ENCODE peak calls at places on chromosomes 11 and 22, in six cellular contexts. One of them, this sample, is unnamed.

GRCh38 chr11:82043316-82043715 is 690.3 kb downstream of the FAM181B start:
- DNase-seq in Caki2: no peak
- DNase-seq in RCC 7860: no peak
- DNase-seq in occipital lobe: no peak
- DNase-seq in GM04504: peak
- DNase-seq in IMR-90: no peak
- DNase-seq in this sample: no peak

GRCh38 chr11:66868726-66869291 is 11.9 kb downstream of the LRFN4 start:
- DNase-seq in GM04504: no peak
- DNase-seq in RCC 7860: no peak
- DNase-seq in Caki2: no peak
- DNase-seq in occipital lobe: no peak
- DNase-seq in IMR-90: no peak
- DNase-seq in this sample: no peak

GRCh38 chr11:117919326-117920275 is 9.6 kb downstream of the TMPRSS13 start:
- DNase-seq in occipital lobe: no peak
- DNase-seq in RCC 7860: no peak
- DNase-seq in GM04504: no peak
- DNase-seq in IMR-90: no peak
- DNase-seq in Caki2: no peak
- DNase-seq in this sample: no peak

GRCh38 chr22:23399367-23400285 is 180.5 kb downstream of the IGLL1 start:
- DNase-seq in occipital lobe: no peak
- DNase-seq in Caki2: no peak
- DNase-seq in RCC 7860: no peak
- DNase-seq in GM04504: no peak
- DNase-seq in IMR-90: no peak
- DNase-seq in this sample: no peak

GRCh38 chr11:17267576-17267975 is 9.0 kb upstream of the NUCB2 start:
- DNase-seq in RCC 7860: peak
- DNase-seq in GM04504: no peak
- DNase-seq in IMR-90: peak
- DNase-seq in Caki2: peak
- DNase-seq in occipital lobe: no peak
- DNase-seq in this sample: peak

GRCh38 chr11:128448981-128449713 is 138.2 kb downstream of the ETS1 start:
- DNase-seq in occipital lobe: no peak
- DNase-seq in IMR-90: no peak
- DNase-seq in GM04504: no peak
- DNase-seq in Caki2: no peak
- DNase-seq in RCC 7860: peak
- DNase-seq in this sample: no peak

GRCh38 chr11:73314121-73314948 is 6.3 kb downstream of the ARHGEF17 start:
- DNase-seq in GM04504: no peak
- DNase-seq in RCC 7860: peak
- DNase-seq in occipital lobe: peak
- DNase-seq in IMR-90: peak
- DNase-seq in Caki2: peak
- DNase-seq in this sample: no peak

GRCh38 chr11:134243913-134244312 is 9.2 kb downstream of the THYN1 start:
- DNase-seq in GM04504: no peak
- DNase-seq in occipital lobe: no peak
- DNase-seq in IMR-90: no peak
- DNase-seq in Caki2: no peak
- DNase-seq in RCC 7860: no peak
- DNase-seq in this sample: no peak

GRCh38 chr22:37169947-37170688 is 17.9 kb downstream of the C1QTNF6 start:
- DNase-seq in occipital lobe: no peak
- DNase-seq in IMR-90: no peak
- DNase-seq in GM04504: no peak
- DNase-seq in Caki2: no peak
- DNase-seq in RCC 7860: no peak
- DNase-seq in this sample: no peak

GRCh38 chr11:17897495-17897894 is 115.4 kb downstream of the SERGEF start:
- DNase-seq in occipital lobe: no peak
- DNase-seq in Caki2: no peak
- DNase-seq in IMR-90: no peak
- DNase-seq in RCC 7860: no peak
- DNase-seq in GM04504: no peak
- DNase-seq in this sample: no peak

GRCh38 chr11:134442246-134442645 is 30.2 kb upstream of the B3GAT1 start:
- DNase-seq in IMR-90: no peak
- DNase-seq in RCC 7860: no peak
- DNase-seq in occipital lobe: no peak
- DNase-seq in Caki2: no peak
- DNase-seq in GM04504: no peak
- DNase-seq in this sample: no peak

GRCh38 chr22:43241138-43241597 is 54.2 kb upstream of the TTLL12 start:
- DNase-seq in RCC 7860: no peak
- DNase-seq in GM04504: no peak
- DNase-seq in IMR-90: no peak
- DNase-seq in occipital lobe: no peak
- DNase-seq in Caki2: no peak
- DNase-seq in this sample: no peak

GRCh38 chr11:57787920-57788716 is 26.5 kb downstream of the CTNND1 start:
- DNase-seq in RCC 7860: no peak
- DNase-seq in GM04504: no peak
- DNase-seq in occipital lobe: no peak
- DNase-seq in IMR-90: no peak
- DNase-seq in Caki2: no peak
- DNase-seq in this sample: no peak

GRCh38 chr22:18992543-18993198 is 56.6 kb upstream of the PRODH start:
- DNase-seq in RCC 7860: no peak
- DNase-seq in IMR-90: no peak
- DNase-seq in occipital lobe: no peak
- DNase-seq in GM04504: no peak
- DNase-seq in Caki2: no peak
- DNase-seq in this sample: no peak

GRCh38 chr11:44203270-44204043 is 106.5 kb downstream of the ALX4 start:
- DNase-seq in occipital lobe: no peak
- DNase-seq in GM04504: no peak
- DNase-seq in Caki2: no peak
- DNase-seq in RCC 7860: no peak
- DNase-seq in IMR-90: no peak
- DNase-seq in this sample: no peak

GRCh38 chr11:13535819-13536218 is 40.0 kb upstream of the PTH start:
- DNase-seq in IMR-90: no peak
- DNase-seq in RCC 7860: no peak
- DNase-seq in Caki2: no peak
- DNase-seq in GM04504: no peak
- DNase-seq in occipital lobe: no peak
- DNase-seq in this sample: no peak

GRCh38 chr11:3995949-3996554 is 98.5 kb upstream of the RRM1 start:
- DNase-seq in RCC 7860: no peak
- DNase-seq in IMR-90: peak
- DNase-seq in occipital lobe: no peak
- DNase-seq in Caki2: no peak
- DNase-seq in GM04504: peak
- DNase-seq in this sample: peak

GRCh38 chr11:104573431-104573830 is 324.8 kb downstream of the CASP12 start:
- DNase-seq in GM04504: peak
- DNase-seq in IMR-90: peak
- DNase-seq in occipital lobe: no peak
- DNase-seq in Caki2: no peak
- DNase-seq in RCC 7860: no peak
- DNase-seq in this sample: peak

GRCh38 chr11:9808943-9809342 is 145.1 kb downstream of the SWAP70 start:
- DNase-seq in occipital lobe: no peak
- DNase-seq in IMR-90: no peak
- DNase-seq in RCC 7860: no peak
- DNase-seq in GM04504: no peak
- DNase-seq in Caki2: no peak
- DNase-seq in this sample: no peak

GRCh38 chr11:28799316-28799715 is 691.1 kb downstream of the METTL15 start:
- DNase-seq in GM04504: no peak
- DNase-seq in occipital lobe: no peak
- DNase-seq in IMR-90: no peak
- DNase-seq in Caki2: no peak
- DNase-seq in RCC 7860: no peak
- DNase-seq in this sample: no peak

GRCh38 chr11:78647986-78648875 is 73.6 kb upstream of the NARS2 start:
- DNase-seq in IMR-90: no peak
- DNase-seq in occipital lobe: no peak
- DNase-seq in GM04504: no peak
- DNase-seq in RCC 7860: no peak
- DNase-seq in Caki2: no peak
- DNase-seq in this sample: no peak

GRCh38 chr11:19087658-19088057 is 27.1 kb upstream of the MRGPRX2 start:
- DNase-seq in Caki2: no peak
- DNase-seq in GM04504: peak
- DNase-seq in RCC 7860: no peak
- DNase-seq in IMR-90: peak
- DNase-seq in occipital lobe: no peak
- DNase-seq in this sample: peak

This sample was measured in skeletal muscle cell.